ENCODE peak calls at places on chromosomes 16 and 17, in seven cellular contexts. A, F, G, L, W, D and B are unnamed samples.
A peak's percentile ranks its signal among the peaks of the same experiment; 100 is the strongest.

GRCh38 chr16:77211880-77212735 is 12.9 kb downstream of the SYCE1L start:
- DNase-seq in W (no peak), D (no peak), G (peak; percentile 49), A (peak; percentile 68), L (peak; percentile 58), F (peak; percentile 43), B (peak; percentile 86)

GRCh38 chr16:56281256-56281805 is 90.0 kb downstream of the GNAO1 start:
- DNase-seq in L (no peak), F (no peak), A (no peak), D (no peak), G (no peak), W (no peak), B (no peak)

GRCh38 chr17:71948703-71949422 is 172.0 kb upstream of the SOX9 start:
- DNase-seq in F (peak; percentile 9), G (no peak), A (no peak), L (peak; percentile 6), D (no peak), W (no peak), B (no peak)

GRCh38 chr16:80954985-80955384 is 51.7 kb downstream of the CMC2 start:
- DNase-seq in A (no peak), L (no peak), D (no peak), W (no peak), F (no peak), G (no peak), B (no peak)

GRCh38 chr16:69772560-69773254 is 10.6 kb downstream of the WWP2 start:
- DNase-seq in L (peak; percentile 27), D (no peak), A (no peak), W (no peak), F (no peak), G (no peak), B (no peak)

GRCh38 chr17:2954898-2955445 is 108.4 kb downstream of the OR1D5 start:
- DNase-seq in F (no peak), G (no peak), L (peak; percentile 97), W (peak; percentile 84), A (no peak), D (peak; percentile 97), B (no peak)

GRCh38 chr17:34703533-34703932 is 124.2 kb downstream of the TMEM132E start:
- DNase-seq in G (no peak), L (peak; percentile 58), D (peak; percentile 43), A (no peak), F (no peak), W (peak; percentile 41), B (no peak)

GRCh38 chr16:10625595-10626357 is 45.4 kb upstream of the EMP2 start:
- DNase-seq in A (no peak), D (peak; percentile 31), F (no peak), G (no peak), W (no peak), L (no peak), B (no peak)

GRCh38 chr17:7241047-7241733 is 1.1 kb downstream of the GABARAP start:
- DNase-seq in A (no peak), F (no peak), L (no peak), D (no peak), W (no peak), G (no peak), B (no peak)

GRCh38 chr16:8887952-8888560 is 5.9 kb downstream of the LITAFD start:
- DNase-seq in D (peak; percentile 78), A (no peak), G (no peak), W (peak; percentile 92), F (peak; percentile 56), L (peak; percentile 44), B (no peak)

GRCh38 chr17:40555296-40556190 is 9.7 kb downstream of the CCR7 start:
- DNase-seq in G (no peak), D (no peak), F (no peak), A (peak; percentile 34), L (no peak), W (peak; percentile 16), B (no peak)

DNA sequence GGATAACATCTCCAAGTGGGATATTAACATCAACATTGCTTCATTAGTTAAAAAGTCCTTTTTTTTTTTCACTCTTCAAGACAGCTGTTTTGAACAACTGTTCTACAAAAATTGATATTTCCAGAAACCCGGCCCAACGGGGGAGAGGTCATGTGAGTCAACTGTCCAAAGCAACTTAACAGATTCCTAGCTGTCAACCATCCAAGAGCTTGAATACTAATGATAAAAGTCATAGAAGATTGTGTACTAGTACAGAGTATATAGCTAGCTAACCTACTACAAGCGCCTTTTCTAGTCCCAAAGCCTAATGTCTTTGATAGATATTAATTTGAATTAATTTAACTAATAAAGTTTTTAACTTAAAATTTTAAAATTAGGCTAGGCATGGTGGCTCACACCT is 171.9 kb downstream of the CYB561 start:
- DNase-seq in L (peak; percentile 80), F (no peak), D (peak; percentile 89), A (no peak), G (no peak), W (no peak), B (no peak)
- H3K36me3 ChIP-seq in L (peaks cover 28% of the 10 kb centered on the region), F (no peaks in the 10 kb centered on the region), D (no peaks in the 10 kb centered on the region), A (no peaks in the 10 kb centered on the region), G (no peaks in the 10 kb centered on the region), W (no peaks in the 10 kb centered on the region), B (no peaks in the 10 kb centered on the region)

DNA sequence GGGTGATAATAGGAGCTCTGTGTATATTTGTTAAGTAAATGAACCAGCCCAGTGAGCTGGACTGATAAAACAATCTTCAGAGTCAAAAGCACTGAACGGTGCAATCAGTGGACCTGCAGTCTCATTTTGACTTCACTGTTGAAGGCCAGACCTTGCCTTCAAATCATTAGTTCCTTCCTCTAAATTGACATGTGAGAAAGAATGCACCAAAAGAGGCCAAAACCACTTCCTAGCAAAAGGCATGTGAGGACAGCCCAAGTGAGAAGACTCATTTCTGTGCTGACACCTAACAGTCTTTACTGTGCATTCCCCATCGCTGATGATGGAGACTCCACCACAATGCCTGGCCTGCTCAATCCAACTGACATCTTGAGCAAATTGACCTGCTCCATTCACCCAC is 10.6 kb downstream of the GTF3C1 start:
- DNase-seq in G (no peak), L (peak; percentile 34), W (no peak), D (no peak), F (no peak), A (no peak), B (no peak)
- H3K36me3 ChIP-seq in G (peaks cover 42% of the 10 kb centered on the region), L (peaks cover 78% of the 10 kb centered on the region), W (peaks cover 98% of the 10 kb centered on the region), D (peaks cover 69% of the 10 kb centered on the region), F (peaks cover 21% of the 10 kb centered on the region), A (peaks cover 16% of the 10 kb centered on the region), B (peaks cover 68% of the 10 kb centered on the region)

GRCh38 chr16:84665359-84665758 is 17.0 kb downstream of the KLHL36 start:
- DNase-seq in G (no peak), A (no peak), F (no peak), D (no peak), L (no peak), W (no peak), B (no peak)
- H3K36me3 ChIP-seq in G (peaks cover 24% of the 10 kb centered on the region), A (no peaks in the 10 kb centered on the region), F (no peaks in the 10 kb centered on the region), D (peaks cover 50% of the 10 kb centered on the region), L (peaks cover 22% of the 10 kb centered on the region), W (peaks cover 34% of the 10 kb centered on the region), B (peaks cover 63% of the 10 kb centered on the region)

GRCh38 chr17:28340374-28340773 is 4.8 kb downstream of the TNFAIP1 start:
- DNase-seq in F (no peak), G (no peak), D (no peak), W (no peak), L (no peak), A (no peak), B (no peak)
- H3K36me3 ChIP-seq in F (peaks cover 6% of the 10 kb centered on the region), G (peaks cover 14% of the 10 kb centered on the region), D (peaks cover 57% of the 10 kb centered on the region), W (peaks cover 65% of the 10 kb centered on the region), L (peaks cover 41% of the 10 kb centered on the region), A (no peaks in the 10 kb centered on the region), B (peaks cover 57% of the 10 kb centered on the region)

GRCh38 chr17:73316919-73317505 is 5.2 kb upstream of the CDC42EP4 start:
- DNase-seq in A (no peak), L (peak; percentile 50), G (no peak), D (no peak), W (no peak), F (no peak), B (no peak)
- H3K36me3 ChIP-seq in A (no peaks in the 10 kb centered on the region), L (no peaks in the 10 kb centered on the region), G (no peaks in the 10 kb centered on the region), D (no peaks in the 10 kb centered on the region), W (no peaks in the 10 kb centered on the region), F (no peaks in the 10 kb centered on the region), B (no peaks in the 10 kb centered on the region)

GRCh38 chr17:82944990-82945389 is 105.2 kb upstream of the ZNF750 start:
- DNase-seq in G (no peak), A (no peak), F (no peak), W (no peak), D (no peak), L (no peak), B (no peak)
- H3K36me3 ChIP-seq in G (peaks cover 20% of the 10 kb centered on the region), A (peaks cover 4% of the 10 kb centered on the region), F (peaks cover 8% of the 10 kb centered on the region), W (peaks cover 81% of the 10 kb centered on the region), D (peaks cover 43% of the 10 kb centered on the region), L (peaks cover 2% of the 10 kb centered on the region), B (peaks cover 36% of the 10 kb centered on the region)

GRCh38 chr16:89690392-89690901 is 4.0 kb downstream of the CDK10 start:
- DNase-seq in G (no peak), W (no peak), A (no peak), D (no peak), L (no peak), F (no peak), B (no peak)
- H3K36me3 ChIP-seq in G (peaks cover 4% of the 10 kb centered on the region), W (peaks cover 56% of the 10 kb centered on the region), A (no peaks in the 10 kb centered on the region), D (peaks cover 43% of the 10 kb centered on the region), L (peaks cover 8% of the 10 kb centered on the region), F (peaks cover 5% of the 10 kb centered on the region), B (peaks cover 20% of the 10 kb centered on the region)

GRCh38 chr16:89784409-89784808 is 32.0 kb downstream of the FANCA start:
- DNase-seq in F (no peak), A (no peak), W (no peak), D (no peak), L (no peak), G (no peak), B (peak; percentile 30)

GRCh38 chr16:89787365-89787805 is 29.1 kb downstream of the FANCA start:
- DNase-seq in A (no peak), G (no peak), W (no peak), F (no peak), L (no peak), D (no peak), B (no peak)

GRCh38 chr16:89782489-89782888 is 34.0 kb downstream of the FANCA start:
- DNase-seq in G (no peak), F (no peak), L (no peak), A (no peak), W (no peak), D (no peak), B (no peak)

GRCh38 chr16:89786474-89787364 is 29.7 kb downstream of the FANCA start:
- DNase-seq in D (no peak), A (no peak), G (no peak), L (no peak), F (no peak), W (no peak), B (no peak)

GRCh38 chr16:89785523-89786155 is 30.8 kb downstream of the FANCA start:
- DNase-seq in L (no peak), W (no peak), A (no peak), F (no peak), D (no peak), G (no peak), B (peak; percentile 68)
- H3K36me3 ChIP-seq in L (no peaks in the 10 kb centered on the region), W (peaks cover 74% of the 10 kb centered on the region), A (no peaks in the 10 kb centered on the region), F (no peaks in the 10 kb centered on the region), D (peaks cover 24% of the 10 kb centered on the region), G (no peaks in the 10 kb centered on the region), B (no peaks in the 10 kb centered on the region)

DNA sequence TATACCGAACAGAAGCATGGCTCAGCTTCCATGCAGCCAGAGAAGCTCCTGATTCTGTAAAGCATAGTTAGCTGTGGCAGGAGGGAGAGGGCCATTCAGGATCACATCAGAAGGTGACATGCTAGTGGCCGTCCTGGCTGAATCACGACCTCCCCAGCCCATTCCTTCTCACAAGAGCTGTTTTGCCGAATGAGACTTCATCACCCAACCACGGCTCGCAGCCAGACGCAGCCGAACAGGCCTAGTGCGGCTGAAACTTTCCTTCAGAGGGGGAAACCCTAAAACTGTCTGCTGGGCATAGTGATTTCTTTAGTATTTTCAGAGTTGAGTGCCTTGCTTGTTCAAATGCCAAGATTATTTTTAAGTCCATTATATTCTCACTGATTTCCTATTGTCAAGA is 343.7 kb downstream of the CPPED1 start:
- DNase-seq in F (no peak), D (no peak), L (no peak), A (no peak), W (no peak), G (no peak), B (no peak)
- H3K36me3 ChIP-seq in F (no peaks in the 10 kb centered on the region), D (no peaks in the 10 kb centered on the region), L (no peaks in the 10 kb centered on the region), A (no peaks in the 10 kb centered on the region), W (no peaks in the 10 kb centered on the region), G (no peaks in the 10 kb centered on the region), B (no peaks in the 10 kb centered on the region)